ENCODE peak calls at places on chromosome 1, in seven cellular contexts. O is astrocyte of the cerebellum; K is heart left ventricle; M is CD8-positive, alpha-beta T cell; Q is adrenal gland; V is astrocyte; A is AG04450. H is an unnamed sample.
A peak's percentile ranks its signal among the peaks of the same experiment; 100 is the strongest.

GRCh38 chr1:171251741-171252300 is 3.5 kb downstream of the FMO1 start:
- DNase-seq in A (no peak), Q (no peak), K (peak; percentile 43), V (no peak), M (peak; percentile 12), O (no peak), H (no peak)

GRCh38 chr1:226596531-226597165 is 48.1 kb downstream of the STUM start:
- DNase-seq in A (no peak), M (no peak), O (no peak), V (no peak), K (no peak), Q (no peak), H (no peak)

GRCh38 chr1:82788660-82789059 is 987.9 kb downstream of the ADGRL2 start:
- DNase-seq in V (no peak), K (no peak), O (no peak), M (no peak), Q (no peak), A (no peak), H (no peak)

GRCh38 chr1:31814631-31815306 is 1.1 kb downstream of the SPOCD1 start:
- DNase-seq in A (no peak), K (no peak), O (no peak), M (no peak), V (no peak), Q (no peak), H (no peak)

GRCh38 chr1:117014209-117014608 is 12.6 kb downstream of the CD101 start:
- DNase-seq in K (no peak), Q (no peak), A (no peak), M (no peak), O (no peak), V (peak; percentile 64), H (no peak)

GRCh38 chr1:67134692-67135091 is at the start of gene C1orf141:
- DNase-seq in O (no peak), M (no peak), K (peak; percentile 47), V (peak; percentile 23), Q (no peak), A (no peak), H (no peak)

GRCh38 chr1:205783904-205784303 is 8.6 kb upstream of the RAB29 start:
- DNase-seq in V (peak; percentile 79), A (no peak), Q (no peak), K (peak; percentile 43), M (no peak), O (peak; percentile 64), H (no peak)

GRCh38 chr1:110860174-110860573 is 12.8 kb upstream of the CD53 start:
- DNase-seq in A (no peak), Q (no peak), V (no peak), K (no peak), M (no peak), O (no peak), H (no peak)

GRCh38 chr1:31926252-31926651 is 11.9 kb downstream of the PTP4A2 start:
- DNase-seq in A (no peak), K (no peak), M (no peak), O (no peak), Q (no peak), V (no peak), H (no peak)

GRCh38 chr1:109750241-109750882 is 9.5 kb upstream of the GSTM3 start:
- DNase-seq in M (no peak), Q (no peak), A (no peak), V (no peak), K (no peak), O (no peak), H (no peak)

GRCh38 chr1:31181515-31182343 is 58.0 kb downstream of the NKAIN1 start:
- DNase-seq in O (no peak), M (peak; percentile 25), V (no peak), Q (peak; percentile 69), A (no peak), K (peak; percentile 61), H (peak; percentile 73)

GRCh38 chr1:1085171-1085841 is 11.2 kb upstream of the RNF223 start:
- DNase-seq in A (no peak), Q (no peak), V (no peak), K (no peak), O (no peak), M (no peak), H (no peak)

GRCh38 chr1:201537966-201538617 is 835 bp upstream of the NAV1 start:
- DNase-seq in M (no peak), Q (no peak), O (no peak), K (no peak), A (no peak), V (no peak), H (no peak)

GRCh38 chr1:22089787-22090186 is 37.3 kb downstream of the CDC42 start:
- DNase-seq in V (no peak), M (no peak), K (no peak), O (no peak), A (no peak), Q (no peak), H (no peak)

GRCh38 chr1:236051107-236051885 is 13.6 kb downstream of the NID1 start:
- DNase-seq in A (no peak), Q (no peak), K (peak; percentile 46), M (no peak), V (peak; percentile 20), O (no peak), H (no peak)

GRCh38 chr1:178727014-178727895 is 2.2 kb downstream of the RALGPS2 start:
- DNase-seq in Q (no peak), A (no peak), V (no peak), K (no peak), O (no peak), M (no peak), H (no peak)

GRCh38 chr1:84946631-84947030 is 50.3 kb downstream of the MCOLN2 start:
- DNase-seq in Q (no peak), V (peak; percentile 10), A (peak; percentile 13), K (no peak), O (no peak), M (no peak), H (no peak)

GRCh38 chr1:203508463-203508862 is 14.5 kb downstream of the OPTC start:
- DNase-seq in V (no peak), A (no peak), K (peak; percentile 77), Q (no peak), M (no peak), O (no peak), H (no peak)

GRCh38 chr1:237146247-237146646 is 104.3 kb downstream of the RYR2 start:
- DNase-seq in Q (no peak), V (no peak), A (no peak), O (no peak), K (no peak), M (no peak), H (no peak)

GRCh38 chr1:216450252-216450651 is 27.0 kb upstream of the USH2A start:
- DNase-seq in Q (no peak), K (no peak), O (no peak), V (no peak), M (no peak), A (no peak), H (no peak)

GRCh38 chr1:75841421-75841820 is 44.7 kb downstream of the MSH4 start:
- DNase-seq in V (no peak), Q (no peak), K (no peak), O (no peak), M (no peak), A (no peak), H (no peak)
- TF ChIP-seq CTCF in V (no peak), Q (no peak), K (no peak), O (no peak), M (no peak), A (no peak), H (no peak)

GRCh38 chr1:58204284-58204683 is 342.2 kb downstream of the OMA1 start:
- DNase-seq in O (no peak), M (no peak), V (no peak), A (no peak), K (no peak), Q (no peak), H (no peak)
- TF ChIP-seq CTCF in O (no peak), M (no peak), V (no peak), A (peak; percentile 29), K (no peak), Q (no peak), H (no peak)

DNA sequence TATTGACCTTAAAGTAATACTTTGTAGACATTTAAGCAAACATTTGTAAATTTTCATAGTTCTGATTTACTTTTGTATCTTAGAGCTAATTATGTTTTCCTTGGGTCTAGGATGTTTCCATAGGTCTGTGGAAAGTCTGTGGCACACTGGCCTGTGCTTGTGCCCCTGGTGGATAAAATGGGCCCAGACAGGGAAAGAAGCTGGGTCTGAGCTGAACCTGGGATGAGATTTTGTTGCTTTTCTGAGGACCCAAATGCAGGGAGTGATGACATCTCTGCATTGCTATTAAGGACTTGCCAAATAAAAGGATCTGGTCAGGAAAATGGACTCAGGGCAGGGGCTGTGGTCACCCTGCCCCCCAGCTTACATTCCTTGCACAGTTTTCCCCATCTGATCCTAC is 41.8 kb downstream of the C1orf21 start:
- DNase-seq in O (no peak), K (no peak), A (no peak), Q (no peak), M (no peak), V (no peak), H (no peak)
- TF ChIP-seq CTCF in O (no peak), K (no peak), A (no peak), Q (no peak), M (no peak), V (no peak), H (no peak)

GRCh38 chr1:19799877-19800804 is at the start of gene TMCO4:
- DNase-seq in Q (peak; percentile 53), M (peak; percentile 51), V (peak; percentile 87), A (peak; percentile 71), K (peak; percentile 60), O (peak; percentile 78), H (peak; percentile 79)

GRCh38 chr1:19798486-19799232 is 1.1 kb downstream of the TMCO4 start:
- DNase-seq in A (no peak), V (no peak), Q (no peak), K (no peak), O (no peak), M (no peak), H (no peak)

GRCh38 chr1:19802269-19802668 is 2.6 kb upstream of the TMCO4 start:
- DNase-seq in K (no peak), Q (no peak), M (no peak), A (no peak), O (no peak), V (no peak), H (no peak)

GRCh38 chr1:19797827-19798226 is 1.9 kb downstream of the TMCO4 start:
- DNase-seq in A (no peak), M (no peak), Q (no peak), O (no peak), V (no peak), K (no peak), H (no peak)

DNA sequence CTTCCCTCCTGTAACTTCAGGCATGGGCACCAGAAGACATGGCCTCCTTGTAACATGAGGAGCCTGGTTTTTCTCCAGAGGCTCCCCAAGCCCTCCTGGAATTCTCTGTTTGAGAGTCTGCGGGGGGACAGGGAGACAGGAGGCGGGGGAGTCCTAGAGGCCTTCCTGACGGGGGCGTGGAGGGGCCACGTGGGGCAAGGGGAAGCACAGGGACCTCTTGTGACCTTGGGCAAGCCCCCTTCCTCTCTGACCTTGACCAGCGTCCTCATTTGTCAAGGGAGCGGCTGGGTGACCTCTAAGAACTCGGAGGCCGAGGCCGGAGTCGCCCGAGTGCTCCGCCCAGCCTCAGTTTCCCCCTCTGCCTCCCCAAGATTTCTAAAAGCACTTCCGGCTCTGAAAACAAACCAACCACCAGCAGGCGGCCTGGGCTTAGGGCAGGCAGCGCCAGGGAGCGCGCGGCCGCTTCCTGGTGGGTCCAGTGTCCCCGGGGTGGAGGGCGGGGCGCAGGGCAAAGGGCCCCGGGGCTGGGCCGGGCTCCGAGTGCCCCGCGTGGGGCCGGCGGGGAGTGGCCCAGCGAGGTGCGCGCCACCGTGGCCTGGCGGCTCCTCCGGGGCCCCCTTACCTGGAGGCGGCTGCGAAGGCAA is 361 bp downstream of the TMCO4 start:
- DNase-seq in Q (peak; percentile 51), O (no peak), K (peak; percentile 70), A (no peak), V (peak; percentile 14), M (peak; percentile 56), H (no peak)
- TF ChIP-seq CTCF in Q (peak; percentile 34), O (peak; percentile 29), K (peak; percentile 32), A (peak; percentile 47), V (no peak), M (peak; percentile 40), H (no peak)